ENCODE peak calls at places on chromosomes 7 and 10, in seven cellular contexts. D, U, N, T, X, S and J are unnamed samples.

GRCh38 chr10:108496131-108496530 is 1331.6 kb upstream of the SORCS1 start:
- DNase-seq in D (no peak), U (no peak), N (no peak), T (no peak), X (no peak), S (no peak), J (no peak)

GRCh38 chr7:55018361-55019328 is at the start of gene EGFR:
- DNase-seq in D (peak), U (peak), N (no peak), T (peak), X (no peak), S (no peak), J (peak)

GRCh38 chr7:28973591-28973990 is 15.5 kb upstream of the TRIL start:
- DNase-seq in D (no peak), U (no peak), N (no peak), T (no peak), X (no peak), S (no peak), J (no peak)

GRCh38 chr7:25795824-25796235 is 356.2 kb upstream of the NFE2L3 start:
- DNase-seq in D (no peak), U (no peak), N (no peak), T (no peak), X (no peak), S (no peak), J (no peak)

GRCh38 chr10:125692932-125693847 is 10.2 kb upstream of the TEX36 start:
- DNase-seq in D (no peak), U (no peak), N (no peak), T (no peak), X (no peak), S (no peak), J (peak)

GRCh38 chr7:155775691-155776090 is 36.6 kb downstream of the SHH start:
- DNase-seq in D (no peak), U (no peak), N (no peak), T (no peak), X (no peak), S (no peak), J (no peak)

GRCh38 chr10:4514445-4515108 is 311.4 kb upstream of the AKR1E2 start:
- DNase-seq in D (no peak), U (no peak), N (no peak), T (no peak), X (peak), S (no peak), J (no peak)

GRCh38 chr7:92835851-92836488 is 403 bp downstream of the CDK6 start:
- DNase-seq in D (peak), U (peak), N (peak), T (no peak), X (no peak), S (peak), J (no peak)

GRCh38 chr10:3465406-3465891 is 292.9 kb upstream of the PITRM1 start:
- DNase-seq in D (no peak), U (no peak), N (no peak), T (no peak), X (no peak), S (no peak), J (peak)

GRCh38 chr7:118801366-118801765 is 576.9 kb downstream of the ANKRD7 start:
- DNase-seq in D (no peak), U (no peak), N (no peak), T (no peak), X (no peak), S (no peak), J (no peak)

GRCh38 chr7:101754432-101755159 is 62.8 kb upstream of the CUX1 start:
- DNase-seq in D (no peak), U (peak), N (no peak), T (no peak), X (no peak), S (no peak), J (no peak)

GRCh38 chr7:125661006-125661405 is 731.4 kb upstream of the POT1 start:
- DNase-seq in D (no peak), U (no peak), N (no peak), T (no peak), X (no peak), S (no peak), J (no peak)

GRCh38 chr10:69179089-69179742 is 818 bp upstream of the SUPV3L1 start:
- DNase-seq in D (peak), U (peak), N (no peak), T (no peak), X (no peak), S (peak), J (no peak)

GRCh38 chr7:46554688-46555422 is 633.8 kb upstream of the IGFBP3 start:
- DNase-seq in D (no peak), U (no peak), N (no peak), T (no peak), X (no peak), S (no peak), J (no peak)
- TF ChIP-seq JUND in D (no peak), U (no peak), N (no peak), T (no peak), X (no peak), S (no peak), J (no peak)

DNA sequence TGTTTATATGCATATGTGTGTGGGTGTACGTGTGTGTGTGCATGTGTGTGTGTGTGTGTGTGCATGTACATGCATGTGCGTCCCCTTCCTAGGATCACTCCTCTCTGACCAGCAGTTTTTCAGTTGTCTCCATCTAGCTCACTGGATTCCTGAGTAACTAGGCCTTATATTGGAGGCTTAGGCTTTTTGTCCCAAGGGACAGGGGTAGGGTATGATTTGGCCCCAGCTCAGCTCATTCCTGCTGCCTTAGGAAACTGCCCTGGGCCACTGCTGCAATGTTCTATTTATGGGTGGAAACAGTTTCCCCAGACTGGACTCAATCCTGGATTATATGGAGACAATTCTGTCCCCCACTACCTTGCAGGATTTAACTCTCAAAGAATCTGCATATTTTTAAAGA is 68.8 kb upstream of the SDK1 start:
- DNase-seq in D (no peak), U (no peak), N (no peak), T (no peak), X (no peak), S (no peak), J (no peak)
- TF ChIP-seq JUND in D (no peak), U (no peak), N (no peak), T (no peak), X (no peak), S (no peak), J (no peak)

DNA sequence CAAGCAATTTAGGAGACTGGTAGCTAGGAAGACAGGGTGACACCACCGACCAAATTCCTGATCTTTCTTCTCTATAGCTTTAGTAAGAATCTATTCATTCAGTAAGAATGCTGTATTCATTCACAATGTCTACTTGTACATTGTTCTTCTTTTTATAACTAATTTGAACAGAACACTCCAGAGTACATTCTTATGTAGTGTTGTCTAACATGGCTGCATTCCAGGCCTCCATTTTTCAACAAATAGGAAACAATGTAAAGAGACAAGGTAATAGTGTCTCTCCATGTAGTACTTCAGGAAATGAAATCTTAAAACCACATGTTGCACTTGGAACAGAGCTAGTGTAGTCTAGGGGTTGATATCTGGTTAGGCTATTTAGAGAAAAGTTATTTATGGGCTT is 1.8 kb downstream of the VCL start:
- DNase-seq in D (no peak), U (no peak), N (peak), T (no peak), X (no peak), S (no peak), J (no peak)
- TF ChIP-seq JUND in D (no peak), U (no peak), N (no peak), T (no peak), X (no peak), S (no peak), J (no peak)

DNA sequence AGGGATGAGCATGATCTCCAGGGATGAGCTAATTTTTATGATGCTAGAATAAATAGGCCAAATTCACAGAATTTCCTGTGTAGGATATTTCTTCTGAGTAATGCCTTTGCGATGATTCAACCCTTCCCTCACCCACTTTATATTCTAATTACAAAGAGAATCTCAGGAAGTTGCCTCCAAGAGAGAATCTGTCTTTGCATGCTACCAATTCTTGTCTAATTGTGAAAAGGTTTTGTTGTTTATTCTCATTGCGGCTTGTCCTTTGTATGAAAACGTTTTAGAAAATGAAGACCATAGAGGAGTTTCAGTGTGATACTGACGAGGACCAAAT is 6.3 kb downstream of the C7orf57 start:
- DNase-seq in D (no peak), U (no peak), N (no peak), T (no peak), X (no peak), S (no peak), J (no peak)
- TF ChIP-seq JUND in D (no peak), U (peak), N (no peak), T (no peak), X (no peak), S (no peak), J (no peak)

GRCh38 chr10:113099431-113100298 is 149.6 kb downstream of the TCF7L2 start:
- DNase-seq in D (no peak), U (peak), N (no peak), T (no peak), X (no peak), S (no peak), J (no peak)
- TF ChIP-seq JUND in D (no peak), U (no peak), N (no peak), T (no peak), X (no peak), S (no peak), J (no peak)

GRCh38 chr10:130740788-130741785 is 570.4 kb downstream of the TCERG1L start:
- DNase-seq in D (no peak), U (no peak), N (no peak), T (no peak), X (no peak), S (no peak), J (no peak)

GRCh38 chr10:130739016-130739756 is 572.3 kb downstream of the TCERG1L start:
- DNase-seq in D (no peak), U (no peak), N (no peak), T (no peak), X (no peak), S (no peak), J (no peak)

GRCh38 chr10:130739757-130740145 is 571.8 kb downstream of the TCERG1L start:
- DNase-seq in D (no peak), U (no peak), N (no peak), T (no peak), X (no peak), S (no peak), J (no peak)

GRCh38 chr10:130740166-130740565 is 571.4 kb downstream of the TCERG1L start:
- DNase-seq in D (no peak), U (no peak), N (no peak), T (no peak), X (no peak), S (no peak), J (no peak)

GRCh38 chr10:130737622-130738021 is 573.9 kb downstream of the TCERG1L start:
- DNase-seq in D (peak), U (no peak), N (no peak), T (no peak), X (no peak), S (peak), J (peak)
- TF ChIP-seq JUND in D (no peak), U (no peak), N (no peak), T (no peak), X (no peak), S (no peak), J (no peak)

GRCh38 chr10:75935650-75936400 is 504.4 kb downstream of the LRMDA start:
- DNase-seq in D (no peak), U (no peak), N (no peak), T (no peak), X (no peak), S (no peak), J (no peak)
- TF ChIP-seq JUND in D (no peak), U (no peak), N (no peak), T (no peak), X (no peak), S (no peak), J (no peak)

GRCh38 chr10:92756233-92757065 is 66.7 kb downstream of the HHEX start:
- DNase-seq in D (no peak), U (no peak), N (peak), T (no peak), X (peak), S (peak), J (no peak)
- TF ChIP-seq JUND in D (no peak), U (no peak), N (no peak), T (no peak), X (no peak), S (peak), J (no peak)

DNA sequence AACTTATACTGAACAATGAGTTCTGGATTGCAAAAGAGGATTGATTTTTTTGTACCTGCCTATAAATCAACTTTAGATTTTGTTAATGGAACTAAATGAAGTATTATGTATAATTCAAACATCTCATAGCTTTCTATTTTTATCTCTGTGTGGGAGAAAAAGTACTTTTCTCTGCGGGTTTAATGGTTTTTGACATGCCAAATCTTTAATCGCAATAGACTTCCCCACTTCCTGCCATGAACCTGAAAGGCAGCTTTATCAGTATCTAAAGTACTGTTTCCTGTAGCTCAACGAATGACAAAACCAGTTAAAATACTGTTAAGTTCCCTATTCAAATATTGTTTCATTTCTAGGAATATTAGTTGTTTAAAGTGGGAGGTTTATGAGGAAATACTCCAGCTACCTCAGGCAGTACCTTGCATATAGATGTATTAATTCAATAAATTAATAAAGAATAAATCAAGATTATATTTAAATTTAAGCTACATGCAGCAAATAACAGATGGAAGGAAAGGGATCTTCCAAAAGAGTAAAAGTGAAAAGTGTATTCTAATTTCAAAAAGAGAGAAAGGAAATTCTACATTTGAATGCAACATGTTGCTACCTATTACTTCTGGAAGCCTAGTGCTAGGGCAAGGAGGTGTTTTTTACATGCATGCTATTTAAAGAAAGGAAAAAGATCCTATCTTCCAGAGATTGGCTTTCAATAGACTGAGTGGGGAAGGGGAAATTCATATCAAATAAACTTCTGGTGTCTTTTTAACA is 75.9 kb downstream of the SVOPL start:
- DNase-seq in D (no peak), U (no peak), N (no peak), T (no peak), X (no peak), S (no peak), J (no peak)
- TF ChIP-seq JUND in D (no peak), U (no peak), N (no peak), T (no peak), X (no peak), S (no peak), J (no peak)